ENCODE peak calls at places on chromosomes 13 and 19, in ten cellular contexts. O is stimulated activated naive B cell treated with anti-CD40 and anti-IgM and Interleukin-4, amounts not matched to agents 10 μg/mL and 1 μg/mL and 100 μg/mL, for 72 hours; G is Daoy; X is smooth muscle cell of the brain vasculature; D is activated CD4-positive, alpha-beta T cell treated with anti-CD3 and anti-CD28 coated beads, Interleukin-2, amount 10 ng/mL, durations not matched to agents 7 days and 5 days; U is activated effector memory CD4-positive, alpha-beta T cell treated with Interleukin-2 at 50 U/mL for 16 hours; R is amygdala; V is posterior cingulate gyrus; Q is activated naive CD4-positive, alpha-beta T cell; B is lung. L is an unnamed sample.

GRCh38 chr19:13036366-13036976 is 41.2 kb downstream of the NFIX start:
- DNase-seq in V (no peak), B (peak; percentile 67), Q (no peak), R (no peak), U (no peak), X (no peak), D (no peak), O (no peak), G (peak; percentile 88), L (no peak)

GRCh38 chr19:47573076-47574026 is at the start of gene ZNF541:
- DNase-seq in D (peak; percentile 78), V (peak; percentile 64), G (peak; percentile 28), Q (peak; percentile 84), X (no peak), B (peak; percentile 38), R (no peak), O (peak; percentile 16), U (peak; percentile 84), L (no peak)

GRCh38 chr13:94163535-94163934 is 315.9 kb downstream of the DCT start:
- DNase-seq in R (no peak), D (no peak), Q (no peak), U (no peak), G (no peak), B (no peak), X (no peak), O (no peak), V (no peak), L (no peak)

GRCh38 chr19:50384685-50385535 is 763 bp downstream of the POLD1 start:
- DNase-seq in Q (no peak), U (no peak), G (peak; percentile 47), V (no peak), D (no peak), X (no peak), O (no peak), B (no peak), R (no peak), L (no peak)

GRCh38 chr13:19957320-19958118 is 1.0 kb upstream of the ZMYM2 start:
- DNase-seq in G (no peak), O (peak; percentile 82), Q (peak; percentile 67), D (peak; percentile 77), B (peak; percentile 81), X (peak; percentile 62), R (no peak), V (peak; percentile 47), U (peak; percentile 67), L (peak; percentile 86)

GRCh38 chr13:73857106-73857505 is 277.1 kb downstream of the KLF12 start:
- DNase-seq in D (no peak), Q (no peak), V (no peak), G (no peak), U (no peak), X (no peak), R (no peak), B (no peak), O (no peak), L (no peak)

GRCh38 chr13:99264053-99264452 is 5.9 kb upstream of the GPR18 start:
- DNase-seq in U (no peak), X (no peak), Q (no peak), D (no peak), O (no peak), B (no peak), V (no peak), G (no peak), R (no peak), L (no peak)

GRCh38 chr19:46303702-46304397 is 7.0 kb downstream of the HIF3A start:
- DNase-seq in U (no peak), R (no peak), B (peak; percentile 93), G (peak; percentile 17), X (no peak), D (no peak), Q (no peak), V (no peak), O (no peak), L (peak; percentile 99)